ENCODE peak calls at places on chromosomes 16 and 17, in six cellular contexts. One of them, this sample, is unnamed.

GRCh38 chr16:83715217-83715920 is 92.4 kb upstream of the HSBP1 start:
- DNase-seq in mesothelial cell of epicardium: no peak
- DNase-seq in HS-5: no peak
- DNase-seq in GM12864: no peak
- DNase-seq in GM23248: no peak
- DNase-seq in astrocyte of the spinal cord: peak; percentile 38
- DNase-seq in this sample: no peak

GRCh38 chr16:48212033-48212432 is 32.1 kb upstream of the LONP2 start:
- DNase-seq in mesothelial cell of epicardium: no peak
- DNase-seq in HS-5: no peak
- DNase-seq in GM12864: no peak
- DNase-seq in GM23248: no peak
- DNase-seq in astrocyte of the spinal cord: no peak
- DNase-seq in this sample: no peak

GRCh38 chr17:64160378-64160777 is 30.4 kb upstream of the ERN1 start:
- DNase-seq in mesothelial cell of epicardium: no peak
- DNase-seq in HS-5: peak; percentile 65
- DNase-seq in GM12864: no peak
- DNase-seq in GM23248: peak; percentile 83
- DNase-seq in astrocyte of the spinal cord: no peak
- DNase-seq in this sample: no peak

GRCh38 chr16:578870-579405 is 9.2 kb downstream of the PIGQ start:
- DNase-seq in mesothelial cell of epicardium: no peak
- DNase-seq in HS-5: no peak
- DNase-seq in GM12864: no peak
- DNase-seq in GM23248: peak; percentile 78
- DNase-seq in astrocyte of the spinal cord: peak; percentile 71
- DNase-seq in this sample: no peak

GRCh38 chr16:24573141-24573540 is 33.8 kb downstream of the RBBP6 start:
- DNase-seq in mesothelial cell of epicardium: no peak
- DNase-seq in HS-5: no peak
- DNase-seq in GM12864: no peak
- DNase-seq in GM23248: no peak
- DNase-seq in astrocyte of the spinal cord: no peak
- DNase-seq in this sample: no peak

GRCh38 chr16:56989988-56990387 is 631 bp downstream of the NLRC5 start:
- DNase-seq in mesothelial cell of epicardium: no peak
- DNase-seq in HS-5: no peak
- DNase-seq in GM12864: no peak
- DNase-seq in GM23248: no peak
- DNase-seq in astrocyte of the spinal cord: no peak
- DNase-seq in this sample: no peak

GRCh38 chr17:30158896-30159625 is 42.4 kb downstream of the NSRP1 start:
- DNase-seq in mesothelial cell of epicardium: no peak
- DNase-seq in HS-5: no peak
- DNase-seq in GM12864: no peak
- DNase-seq in GM23248: no peak
- DNase-seq in astrocyte of the spinal cord: no peak
- DNase-seq in this sample: no peak

GRCh38 chr16:12675852-12676251 is 127.8 kb downstream of the CPPED1 start:
- DNase-seq in mesothelial cell of epicardium: no peak
- DNase-seq in HS-5: peak; percentile 86
- DNase-seq in GM12864: no peak
- DNase-seq in GM23248: peak; percentile 75
- DNase-seq in astrocyte of the spinal cord: peak; percentile 66
- DNase-seq in this sample: peak; percentile 34

GRCh38 chr17:49407981-49408501 is 6.6 kb downstream of the PHB1 start:
- DNase-seq in mesothelial cell of epicardium: peak; percentile 89
- DNase-seq in HS-5: no peak
- DNase-seq in GM12864: no peak
- DNase-seq in GM23248: peak; percentile 61
- DNase-seq in astrocyte of the spinal cord: peak; percentile 59
- DNase-seq in this sample: peak; percentile 26

GRCh38 chr16:2513405-2514332 is at the start of gene ATP6V0C:
- DNase-seq in mesothelial cell of epicardium: peak; percentile 93
- DNase-seq in HS-5: no peak
- DNase-seq in GM12864: peak; percentile 67
- DNase-seq in GM23248: peak; percentile 94
- DNase-seq in astrocyte of the spinal cord: peak; percentile 85
- DNase-seq in this sample: peak; percentile 48

GRCh38 chr16:67661101-67661661 is 421 bp downstream of the PARD6A start:
- DNase-seq in mesothelial cell of epicardium: peak; percentile 62
- DNase-seq in HS-5: no peak
- DNase-seq in GM12864: no peak
- DNase-seq in GM23248: peak; percentile 74
- DNase-seq in astrocyte of the spinal cord: peak; percentile 51
- DNase-seq in this sample: peak; percentile 47

GRCh38 chr17:79188048-79188447 is 113.4 kb downstream of the ENGASE start:
- DNase-seq in mesothelial cell of epicardium: no peak
- DNase-seq in HS-5: no peak
- DNase-seq in GM12864: no peak
- DNase-seq in GM23248: peak; percentile 54
- DNase-seq in astrocyte of the spinal cord: no peak
- DNase-seq in this sample: no peak

GRCh38 chr16:78993342-78993741 is 607.2 kb downstream of the MAF start:
- DNase-seq in mesothelial cell of epicardium: no peak
- DNase-seq in HS-5: no peak
- DNase-seq in GM12864: no peak
- DNase-seq in GM23248: no peak
- DNase-seq in astrocyte of the spinal cord: no peak
- DNase-seq in this sample: no peak